ENCODE peak calls at places on chromosomes 2 and 18, in four cellular contexts. P is gastrocnemius medialis, G is A673, R is cardiac fibroblast. H is an unnamed sample.

GRCh38 chr18:74604774-74605173 is 7.1 kb downstream of the ZNF407 start:
- DNase-seq in P (no peak), G (no peak), R (peak; percentile 46), H (peak; percentile 51)

GRCh38 chr2:42925742-42926437 is 133.5 kb upstream of the HAAO start:
- DNase-seq in R (peak; percentile 55), G (no peak), P (no peak), H (no peak)

GRCh38 chr2:44135771-44136170 is 32.9 kb upstream of the PPM1B start:
- DNase-seq in G (no peak), R (peak; percentile 51), P (no peak), H (peak; percentile 81)

GRCh38 chr2:9405636-9406035 is 17.7 kb downstream of the ITGB1BP1 start:
- DNase-seq in G (no peak), R (no peak), P (no peak), H (no peak)

GRCh38 chr2:107584577-107584976 is 242.1 kb upstream of the RGPD4 start:
- DNase-seq in R (peak; percentile 41), G (no peak), P (no peak), H (no peak)

GRCh38 chr2:203038586-203038985 is 23.9 kb downstream of the NBEAL1 start:
- DNase-seq in G (no peak), R (no peak), P (no peak), H (no peak)

GRCh38 chr2:134975281-134976009 is 56.8 kb downstream of the CCNT2 start:
- DNase-seq in R (no peak), G (no peak), P (no peak), H (no peak)

GRCh38 chr2:68627615-68628014 is 15.8 kb upstream of the PROKR1 start:
- DNase-seq in P (no peak), G (no peak), R (no peak), H (no peak)

GRCh38 chr2:126664639-126665038 is 8.7 kb downstream of the GYPC start:
- DNase-seq in P (no peak), G (no peak), R (no peak), H (no peak)
- H3K4me3 ChIP-seq in P (no peak overlapping the region), G (no peak overlapping the region), R (no peak overlapping the region), H (no peak overlapping the region)

DNA sequence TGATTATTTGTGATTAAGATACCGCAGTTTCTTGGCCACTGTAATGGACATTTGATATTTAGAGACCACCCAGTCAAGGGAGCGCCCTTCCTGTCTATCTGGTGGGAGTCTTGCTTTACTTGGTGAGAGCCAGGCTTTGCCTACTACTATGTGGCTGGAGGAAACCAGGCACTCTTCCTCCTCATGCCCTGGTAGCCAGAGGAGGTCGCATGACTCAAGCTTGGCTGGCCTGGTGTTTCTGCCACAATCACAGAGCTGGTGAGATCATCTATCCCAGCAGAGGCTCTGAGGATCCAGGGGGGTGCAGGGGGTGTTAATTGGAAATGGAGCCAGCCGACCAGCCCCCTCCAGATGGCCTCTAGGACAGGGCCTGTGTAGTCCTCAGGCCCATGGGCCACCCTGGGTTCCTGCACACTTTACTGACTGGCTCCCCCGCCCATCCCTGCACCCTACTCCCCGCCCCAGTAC is 46.8 kb upstream of the BIN1 start:
- DNase-seq in R (peak; percentile 89), G (no peak), P (peak; percentile 79), H (peak; percentile 81)
- TF ChIP-seq CTCF in R (no peak), G (no peak), P (no peak), H (no peak)

DNA sequence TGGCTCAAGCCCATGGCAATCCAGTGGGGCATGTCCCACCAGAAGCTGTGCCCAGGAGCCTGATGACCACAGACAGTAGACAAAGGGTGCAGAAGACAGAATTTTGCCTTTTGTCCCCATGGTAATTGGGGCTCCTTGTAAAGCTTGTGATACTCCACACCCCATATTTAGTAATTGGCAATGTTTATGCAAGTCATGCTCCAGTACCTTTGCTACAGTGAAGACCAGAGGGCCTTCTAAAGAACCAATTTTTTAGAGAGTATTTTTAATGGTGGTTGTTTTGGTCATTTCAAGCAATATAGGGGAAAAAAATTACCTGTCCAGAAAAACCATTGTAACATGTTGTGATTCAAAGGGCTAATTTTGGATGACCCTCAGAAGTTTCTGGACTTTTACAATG is 194.8 kb downstream of the ANAPC1 start:
- DNase-seq in R (no peak), G (no peak), P (no peak), H (no peak)
- H3K4me3 ChIP-seq in R (no peak overlapping the region), G (no peak overlapping the region), P (no peak overlapping the region), H (no peak overlapping the region)

DNA sequence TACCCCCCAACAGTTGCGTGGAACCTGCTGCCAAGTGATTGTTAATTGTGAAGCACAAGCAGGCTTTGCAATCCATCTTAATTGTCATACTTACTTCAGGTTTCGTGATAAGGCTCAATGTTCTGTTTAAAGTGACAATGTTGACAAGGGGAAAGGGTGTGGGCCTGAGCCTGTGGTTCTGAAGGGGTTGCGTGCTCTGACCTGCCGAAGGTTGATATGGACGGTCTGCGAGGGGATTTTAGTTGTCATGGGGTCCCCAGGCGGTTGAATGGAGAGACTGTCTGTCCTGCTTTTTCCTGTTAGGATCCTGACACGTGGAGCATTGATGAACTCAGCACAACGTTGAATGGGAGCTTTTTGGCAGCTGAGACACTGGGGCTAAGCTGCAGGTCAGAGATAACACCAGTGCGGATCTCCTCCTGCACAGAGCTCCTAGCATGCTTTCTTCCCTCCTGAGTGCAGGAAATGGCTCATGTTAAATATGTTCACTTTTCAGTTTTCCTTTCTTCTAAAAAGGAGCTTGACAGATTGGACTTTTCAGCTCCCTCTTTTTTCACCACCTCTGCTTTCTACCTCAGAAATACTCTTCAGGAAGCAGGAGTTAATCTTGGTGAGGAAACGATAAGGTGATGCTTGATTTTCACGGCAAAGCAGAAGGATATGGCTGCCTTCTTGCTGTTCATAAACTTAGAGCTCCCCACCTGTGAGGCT is 62.9 kb upstream of the ZEB2 start:
- DNase-seq in G (no peak), R (peak; percentile 18), P (no peak), H (no peak)
- TF ChIP-seq CTCF in G (no peak), R (no peak), P (no peak), H (no peak)

GRCh38 chr2:181675241-181675640 is 5.1 kb downstream of the NEUROD1 start:
- DNase-seq in G (no peak), P (no peak), R (no peak), H (no peak)

GRCh38 chr2:181680055-181680936 is at the start of gene NEUROD1:
- DNase-seq in R (no peak), P (no peak), G (peak; percentile 34), H (no peak)

GRCh38 chr2:181678744-181679543 is 1.4 kb downstream of the NEUROD1 start:
- DNase-seq in G (no peak), R (no peak), P (no peak), H (no peak)

GRCh38 chr2:181679544-181679979 is 755 bp downstream of the NEUROD1 start:
- DNase-seq in R (no peak), G (no peak), P (no peak), H (no peak)

GRCh38 chr2:181678033-181678586 is 2.2 kb downstream of the NEUROD1 start:
- DNase-seq in R (peak; percentile 83), P (no peak), G (peak; percentile 86), H (peak; percentile 80)
- H3K4me3 ChIP-seq in R (no peak overlapping the region), P (no peak overlapping the region), G (no peak overlapping the region), H (no peak overlapping the region)

GRCh38 chr18:9477509-9477908 is 2.2 kb downstream of the RALBP1 start:
- DNase-seq in P (no peak), R (no peak), G (no peak), H (peak; percentile 8)

GRCh38 chr18:9475643-9476580 is 599 bp downstream of the RALBP1 start:
- DNase-seq in R (peak; percentile 60), G (peak; percentile 15), P (peak; percentile 3), H (peak; percentile 55)

GRCh38 chr18:9478545-9478944 is 3.2 kb downstream of the RALBP1 start:
- DNase-seq in G (no peak), R (no peak), P (no peak), H (no peak)

GRCh38 chr18:9474103-9474982 is 970 bp upstream of the RALBP1 start:
- DNase-seq in G (no peak), P (no peak), R (peak; percentile 89), H (peak; percentile 87)

GRCh38 chr18:9474983-9475642 is at the start of gene RALBP1:
- DNase-seq in P (peak; percentile 98), G (peak; percentile 100), R (peak; percentile 100), H (peak; percentile 99)
- TF ChIP-seq CTCF in P (peak; percentile 23), G (peak; percentile 37), R (peak; percentile 2), H (no peak)

GRCh38 chr18:56565059-56565458 is 73.3 kb downstream of the TXNL1 start:
- DNase-seq in P (no peak), G (no peak), R (no peak), H (no peak)
- H3K4me3 ChIP-seq in P (no peak overlapping the region), G (no peak overlapping the region), R (no peak overlapping the region), H (no peak overlapping the region)

GRCh38 chr2:112220831-112221230 is 34.0 kb downstream of the ZC3H8 start:
- DNase-seq in P (no peak), R (no peak), G (no peak), H (no peak)

GRCh38 chr2:112217854-112218253 is 37.0 kb downstream of the ZC3H8 start:
- DNase-seq in P (no peak), R (no peak), G (no peak), H (no peak)

GRCh38 chr2:112220186-112220585 is 34.7 kb downstream of the ZC3H8 start:
- DNase-seq in G (no peak), P (no peak), R (no peak), H (no peak)

GRCh38 chr2:112216158-112216557 is 38.7 kb downstream of the ZC3H8 start:
- DNase-seq in G (peak; percentile 53), P (no peak), R (peak; percentile 57), H (peak; percentile 19)
- TF ChIP-seq CTCF in G (peak; percentile 56), P (no peak), R (peak; percentile 34), H (peak; percentile 44)

H was measured in fibroblast of villous mesenchyme.